ENCODE peak calls at places on chromosomes 4 and X, in six cellular contexts. W is stomach; K is psoas muscle; L is ovary; C is uterus; Q is CD8-positive, alpha-beta memory T cell. I is an unnamed sample. For H3K4me1, the result is how much of the 10 kb centered on the place peaks cover.

GRCh38 chrX:100948557-100948956 is 19.8 kb upstream of the XKRX start:
- DNase-seq in C (no peak), L (no peak), K (no peak), Q (no peak), W (no peak), I (no peak)

GRCh38 chr4:172411180-172411579 is 598.0 kb downstream of the GALNTL6 start:
- DNase-seq in C (no peak), K (no peak), Q (no peak), L (no peak), W (no peak), I (no peak)

GRCh38 chrX:123906557-123907316 is 46.9 kb downstream of the XIAP start:
- DNase-seq in L (no peak), W (no peak), K (peak), C (no peak), Q (no peak), I (no peak)

GRCh38 chr4:189048119-189048518 is 892.6 kb upstream of the FRG1 start:
- DNase-seq in C (no peak), K (no peak), W (no peak), Q (no peak), L (no peak), I (no peak)

GRCh38 chrX:9656277-9656676 is 109.4 kb downstream of the GPR143 start:
- DNase-seq in K (no peak), C (no peak), L (no peak), W (no peak), Q (no peak), I (peak)

GRCh38 chrX:48966796-48967579 is 4.7 kb downstream of the KCND1 start:
- DNase-seq in K (no peak), C (no peak), Q (no peak), W (no peak), L (no peak), I (no peak)

GRCh38 chr4:55742655-55743191 is 76.9 kb upstream of the EXOC1L start:
- DNase-seq in Q (no peak), K (no peak), L (no peak), W (no peak), C (no peak), I (no peak)

GRCh38 chr4:110616162-110617062 is 6.5 kb downstream of the PITX2 start:
- DNase-seq in Q (no peak), K (no peak), C (no peak), L (no peak), W (no peak), I (no peak)

GRCh38 chr4:38815879-38816782 is 11.5 kb upstream of the TLR1 start:
- DNase-seq in C (no peak), L (no peak), K (no peak), W (no peak), Q (no peak), I (no peak)

GRCh38 chrX:63673896-63674295 is 111.1 kb downstream of the ARHGEF9 start:
- DNase-seq in K (no peak), C (no peak), Q (no peak), W (no peak), L (no peak), I (no peak)

GRCh38 chr4:32789026-32789608 is 2068.9 kb downstream of the PCDH7 start:
- DNase-seq in Q (no peak), W (no peak), C (no peak), L (no peak), K (no peak), I (no peak)

GRCh38 chr4:16056681-16057400 is 27.0 kb downstream of the PROM1 start:
- DNase-seq in L (no peak), W (no peak), Q (no peak), K (peak), C (no peak), I (no peak)

GRCh38 chr4:153564630-153565525 is 98.7 kb downstream of the TMEM131L start:
- DNase-seq in W (peak), K (peak), C (no peak), Q (no peak), L (peak), I (peak)

GRCh38 chrX:49053223-49054072 is 5.4 kb upstream of the CCDC120 start:
- DNase-seq in W (peak), L (peak), Q (peak), K (peak), C (peak), I (peak)

GRCh38 chrX:131270085-131270484 is 19.0 kb downstream of the IGSF1 start:
- DNase-seq in K (no peak), C (no peak), W (no peak), L (no peak), Q (no peak), I (no peak)

GRCh38 chr4:86498560-86499166 is 95.5 kb upstream of the PTPN13 start:
- DNase-seq in L (no peak), K (no peak), Q (no peak), C (no peak), W (no peak), I (no peak)

GRCh38 chrX:29617276-29617675 is 598.1 kb upstream of the MAGEB2 start:
- DNase-seq in W (no peak), C (no peak), L (no peak), K (no peak), Q (no peak), I (no peak)

GRCh38 chr4:119490335-119490734 is 138.3 kb downstream of the PDE5A start:
- DNase-seq in Q (no peak), K (no peak), W (no peak), L (no peak), C (no peak), I (no peak)

GRCh38 chrX:67724359-67725110 is 180.7 kb downstream of the AR start:
- DNase-seq in Q (no peak), W (no peak), K (peak), C (no peak), L (no peak), I (no peak)
- H3K4me1 ChIP-seq in Q (under half), W (under half), K (under half), C (under half), L (under half), I (under half)

GRCh38 chr4:79213040-79213439 is 112.8 kb downstream of the NAA11 start:
- DNase-seq in Q (no peak), W (no peak), K (no peak), C (no peak), L (no peak), I (no peak)
- H3K27ac ChIP-seq in Q (peak), W (no peak), K (no peak), C (no peak), L (no peak), I (no peak)

GRCh38 chrX:13047752-13048151 is 3.3 kb upstream of the FAM9C start:
- DNase-seq in Q (no peak), W (no peak), L (no peak), K (no peak), C (no peak), I (no peak)

GRCh38 chrX:13046035-13046851 is 1.8 kb upstream of the FAM9C start:
- DNase-seq in W (no peak), Q (no peak), L (no peak), K (no peak), C (no peak), I (no peak)

GRCh38 chrX:13044441-13044840 is at the start of gene FAM9C:
- DNase-seq in C (no peak), K (no peak), L (no peak), Q (no peak), W (no peak), I (no peak)

GRCh38 chrX:13043938-13044337 is 482 bp downstream of the FAM9C start:
- DNase-seq in C (no peak), W (no peak), Q (no peak), L (no peak), K (no peak), I (no peak)

DNA sequence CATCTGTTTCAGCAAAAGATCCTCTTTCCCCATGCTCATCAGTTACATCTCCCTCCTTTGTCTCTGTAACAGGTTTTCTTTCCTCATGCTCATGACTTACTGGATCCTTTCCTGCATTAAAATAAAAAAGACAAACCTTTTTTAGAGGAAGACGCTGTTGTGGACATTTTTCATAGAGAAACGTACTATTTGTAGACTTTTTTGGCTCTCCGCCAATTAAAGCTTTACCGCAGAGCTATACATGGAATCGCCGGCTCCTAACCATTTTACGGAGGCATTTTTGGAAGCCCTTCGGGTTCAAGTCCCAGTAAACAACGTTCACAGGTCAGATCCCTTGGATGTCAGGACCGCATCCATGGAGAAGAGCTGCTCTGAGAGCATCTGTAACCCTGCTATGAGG is 1.3 kb downstream of the FAM9C start:
- DNase-seq in C (no peak), L (no peak), K (no peak), Q (no peak), W (no peak), I (no peak)
- H3K4me1 ChIP-seq in C (under half), L (under half), K (under half), Q (under half), W (under half), I (under half)

GRCh38 chrX:129695535-129695934 is 40.8 kb upstream of the APLN start:
- DNase-seq in Q (no peak), W (no peak), C (no peak), K (no peak), L (no peak), I (no peak)

GRCh38 chrX:129695937-129696336 is 41.2 kb upstream of the APLN start:
- DNase-seq in Q (no peak), W (no peak), C (no peak), K (no peak), L (no peak), I (no peak)

GRCh38 chrX:129696463-129697155 is 41.9 kb upstream of the APLN start:
- DNase-seq in K (no peak), C (no peak), W (no peak), L (no peak), Q (no peak), I (no peak)

GRCh38 chrX:129698150-129698549 is 40.6 kb upstream of the XPNPEP2 start:
- DNase-seq in Q (no peak), L (no peak), C (no peak), W (no peak), K (no peak), I (no peak)

GRCh38 chrX:129697204-129697829 is 41.5 kb upstream of the XPNPEP2 start:
- DNase-seq in W (no peak), K (no peak), C (no peak), L (no peak), Q (no peak), I (no peak)
- H3K27ac ChIP-seq in W (no peak), K (no peak), C (no peak), L (no peak), Q (no peak), I (peak)

GRCh38 chr4:158513246-158513645 is 8.4 kb upstream of the RXFP1 start:
- DNase-seq in Q (no peak), L (no peak), K (no peak), C (no peak), W (no peak), I (no peak)

GRCh38 chr4:158521490-158522111 is at the start of gene RXFP1:
- DNase-seq in W (no peak), Q (no peak), K (no peak), L (no peak), C (no peak), I (no peak)

GRCh38 chr4:158523990-158524545 is 2.4 kb downstream of the RXFP1 start:
- DNase-seq in K (no peak), L (no peak), C (no peak), W (no peak), Q (no peak), I (no peak)

GRCh38 chr4:158519226-158519625 is 2.5 kb upstream of the RXFP1 start:
- DNase-seq in W (no peak), Q (no peak), K (no peak), C (no peak), L (no peak), I (no peak)
- H3K4me1 ChIP-seq in W (under half), Q (under half), K (under half), C (under half), L (under half), I (under half)

GRCh38 chrX:152913915-152914314 is 16.0 kb downstream of the ZNF185 start:
- DNase-seq in L (no peak), K (no peak), Q (no peak), W (no peak), C (no peak), I (no peak)

GRCh38 chrX:152912641-152913040 is 14.8 kb downstream of the ZNF185 start:
- DNase-seq in Q (no peak), W (no peak), L (no peak), K (no peak), C (no peak), I (no peak)

GRCh38 chrX:152912121-152912520 is 14.3 kb downstream of the ZNF185 start:
- DNase-seq in K (peak), L (no peak), Q (no peak), W (no peak), C (no peak), I (no peak)

GRCh38 chrX:152915541-152916241 is 17.8 kb downstream of the ZNF185 start:
- DNase-seq in C (peak), Q (no peak), L (no peak), K (no peak), W (no peak), I (no peak)

GRCh38 chrX:152913354-152913753 is 15.5 kb downstream of the ZNF185 start:
- DNase-seq in W (no peak), C (no peak), L (no peak), K (no peak), Q (no peak), I (no peak)
- H3K27ac ChIP-seq in W (no peak), C (no peak), L (no peak), K (no peak), Q (no peak), I (no peak)

GRCh38 chrX:39816871-39817731 is 280.7 kb downstream of the BCOR start:
- DNase-seq in W (no peak), C (no peak), K (peak), Q (no peak), L (peak), I (no peak)

GRCh38 chrX:39811391-39811790 is 286.4 kb downstream of the BCOR start:
- DNase-seq in W (no peak), K (peak), C (no peak), L (no peak), Q (no peak), I (peak)

GRCh38 chrX:39815621-39816020 is 282.1 kb downstream of the BCOR start:
- DNase-seq in W (no peak), Q (no peak), L (no peak), C (no peak), K (peak), I (no peak)

GRCh38 chrX:39813631-39814246 is 284.0 kb downstream of the BCOR start:
- DNase-seq in W (peak), C (peak), K (peak), L (peak), Q (no peak), I (peak)

DNA sequence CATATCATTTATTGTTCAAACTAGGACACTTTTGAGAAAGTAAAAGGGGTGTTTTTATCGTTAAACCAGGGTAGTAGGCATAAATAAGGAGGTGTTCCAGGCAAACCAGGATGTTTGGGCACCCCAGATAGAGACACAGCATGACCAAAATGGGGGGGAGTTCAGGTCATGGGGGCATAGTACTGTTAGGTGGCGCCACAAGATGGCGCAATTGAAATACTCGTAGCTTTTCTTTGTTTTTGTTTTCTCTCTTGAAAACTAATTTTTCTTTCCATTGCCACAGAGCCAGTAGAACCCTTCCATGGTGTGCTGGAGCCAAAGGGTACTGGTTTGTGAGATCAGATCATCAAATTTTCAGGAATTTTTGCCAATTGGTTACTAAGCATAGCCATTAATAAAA is 283.4 kb downstream of the BCOR start:
- DNase-seq in Q (peak), W (no peak), L (no peak), K (peak), C (no peak), I (no peak)
- H3K4me1 ChIP-seq in Q (under half), W (under half), L (under half), K (under half), C (under half), I (under half)